ENCODE peak calls at places on chromosomes 4 and X, in four cellular contexts. One of them, this sample, is unnamed.

GRCh38 chrX:23610491-23610890 is 56.8 kb upstream of the PRDX4 start:
- ATAC-seq in stimulated activated naive CD8-positive, alpha-beta T cell treated with anti-CD3 and anti-CD28 coated beads, Interleukin-15, amount 100 ng/mL, for 72 hours: no peak
- ATAC-seq in SK-N-SH treated with all-trans-retinoic acid at 6 μM for 48 hours: no peak
- ATAC-seq in activated CD8-positive, alpha-beta T cell treated with anti-CD3 and anti-CD28 coated beads for 36 hours: no peak
- ATAC-seq in this sample: no peak

GRCh38 chrX:24334473-24334872 is 20.6 kb upstream of the SUPT20HL2 start:
- ATAC-seq in stimulated activated naive CD8-positive, alpha-beta T cell treated with anti-CD3 and anti-CD28 coated beads, Interleukin-15, amount 100 ng/mL, for 72 hours: no peak
- ATAC-seq in SK-N-SH treated with all-trans-retinoic acid at 6 μM for 48 hours: no peak
- ATAC-seq in activated CD8-positive, alpha-beta T cell treated with anti-CD3 and anti-CD28 coated beads for 36 hours: no peak
- ATAC-seq in this sample: no peak

GRCh38 chrX:68842781-68843581 is 14.2 kb downstream of the EFNB1 start:
- ATAC-seq in stimulated activated naive CD8-positive, alpha-beta T cell treated with anti-CD3 and anti-CD28 coated beads, Interleukin-15, amount 100 ng/mL, for 72 hours: no peak
- ATAC-seq in activated CD8-positive, alpha-beta T cell treated with anti-CD3 and anti-CD28 coated beads for 36 hours: no peak
- ATAC-seq in SK-N-SH treated with all-trans-retinoic acid at 6 μM for 48 hours: no peak
- ATAC-seq in this sample: no peak

GRCh38 chr4:74056858-74057562 is 18.5 kb upstream of the CXCL3 start:
- ATAC-seq in stimulated activated naive CD8-positive, alpha-beta T cell treated with anti-CD3 and anti-CD28 coated beads, Interleukin-15, amount 100 ng/mL, for 72 hours: no peak
- ATAC-seq in SK-N-SH treated with all-trans-retinoic acid at 6 μM for 48 hours: no peak
- ATAC-seq in activated CD8-positive, alpha-beta T cell treated with anti-CD3 and anti-CD28 coated beads for 36 hours: no peak
- ATAC-seq in this sample: no peak

GRCh38 chr4:27692098-27692679 is 831.5 kb downstream of the STIM2 start:
- ATAC-seq in stimulated activated naive CD8-positive, alpha-beta T cell treated with anti-CD3 and anti-CD28 coated beads, Interleukin-15, amount 100 ng/mL, for 72 hours: no peak
- ATAC-seq in SK-N-SH treated with all-trans-retinoic acid at 6 μM for 48 hours: peak; percentile 91
- ATAC-seq in activated CD8-positive, alpha-beta T cell treated with anti-CD3 and anti-CD28 coated beads for 36 hours: peak; percentile 49
- ATAC-seq in this sample: no peak

GRCh38 chrX:69535661-69536060 is 31.5 kb downstream of the NALF2 start:
- ATAC-seq in SK-N-SH treated with all-trans-retinoic acid at 6 μM for 48 hours: no peak
- ATAC-seq in stimulated activated naive CD8-positive, alpha-beta T cell treated with anti-CD3 and anti-CD28 coated beads, Interleukin-15, amount 100 ng/mL, for 72 hours: no peak
- ATAC-seq in activated CD8-positive, alpha-beta T cell treated with anti-CD3 and anti-CD28 coated beads for 36 hours: no peak
- ATAC-seq in this sample: no peak

GRCh38 chr4:155745984-155746383 is 12.8 kb upstream of the GUCY1B1 start:
- ATAC-seq in activated CD8-positive, alpha-beta T cell treated with anti-CD3 and anti-CD28 coated beads for 36 hours: no peak
- ATAC-seq in SK-N-SH treated with all-trans-retinoic acid at 6 μM for 48 hours: no peak
- ATAC-seq in stimulated activated naive CD8-positive, alpha-beta T cell treated with anti-CD3 and anti-CD28 coated beads, Interleukin-15, amount 100 ng/mL, for 72 hours: no peak
- ATAC-seq in this sample: no peak

GRCh38 chr4:161696957-161697356 is 466.8 kb downstream of the FSTL5 start:
- ATAC-seq in activated CD8-positive, alpha-beta T cell treated with anti-CD3 and anti-CD28 coated beads for 36 hours: no peak
- ATAC-seq in stimulated activated naive CD8-positive, alpha-beta T cell treated with anti-CD3 and anti-CD28 coated beads, Interleukin-15, amount 100 ng/mL, for 72 hours: no peak
- ATAC-seq in SK-N-SH treated with all-trans-retinoic acid at 6 μM for 48 hours: peak; percentile 65
- ATAC-seq in this sample: no peak

GRCh38 chr4:22850630-22851029 is 157.9 kb downstream of the GBA3 start:
- ATAC-seq in stimulated activated naive CD8-positive, alpha-beta T cell treated with anti-CD3 and anti-CD28 coated beads, Interleukin-15, amount 100 ng/mL, for 72 hours: no peak
- ATAC-seq in activated CD8-positive, alpha-beta T cell treated with anti-CD3 and anti-CD28 coated beads for 36 hours: no peak
- ATAC-seq in SK-N-SH treated with all-trans-retinoic acid at 6 μM for 48 hours: no peak
- ATAC-seq in this sample: no peak

GRCh38 chr4:47914926-47915237 is 499 bp upstream of the NFXL1 start:
- ATAC-seq in activated CD8-positive, alpha-beta T cell treated with anti-CD3 and anti-CD28 coated beads for 36 hours: peak; percentile 21
- ATAC-seq in SK-N-SH treated with all-trans-retinoic acid at 6 μM for 48 hours: peak; percentile 9
- ATAC-seq in stimulated activated naive CD8-positive, alpha-beta T cell treated with anti-CD3 and anti-CD28 coated beads, Interleukin-15, amount 100 ng/mL, for 72 hours: peak; percentile 38
- ATAC-seq in this sample: peak; percentile 26

This sample was measured in activated T-helper 17 cell treated with anti-CD3 and anti-CD28 coated beads, Interleukin-2, amount 50 U/mL, for 72 hours.